ENCODE peak calls at places on chromosomes 4 and X, in five cellular contexts. K is breast epithelium, Q is IMR-90, Z is keratinocyte, X is NT2/D1. E is an unnamed sample. For H3K4me1, the result is how much of the 10 kb centered on the place peaks cover.

GRCh38 chrX:8424941-8425340 is 39.7 kb upstream of the VCX3B start:
- DNase-seq in K (no peak), Q (no peak), Z (no peak), X (no peak), E (no peak)

GRCh38 chrX:16966745-16967144 is 20.3 kb downstream of the REPS2 start:
- DNase-seq in K (no peak), Q (no peak), Z (no peak), X (no peak), E (no peak)

GRCh38 chr4:132955146-132955545 is 193.9 kb upstream of the PCDH10 start:
- DNase-seq in K (no peak), Q (no peak), Z (no peak), X (no peak), E (no peak)

GRCh38 chr4:85210353-85210752 is 243.9 kb upstream of the WDFY3 start:
- DNase-seq in K (no peak), Q (no peak), Z (peak), X (no peak), E (no peak)

GRCh38 chr4:43816107-43816506 is 632.5 kb downstream of the KCTD8 start:
- DNase-seq in K (no peak), Q (no peak), Z (no peak), X (no peak), E (no peak)

GRCh38 chr4:70833701-70834100 is 6.0 kb downstream of the GRSF1 start:
- DNase-seq in K (no peak), Q (peak), Z (no peak), X (no peak), E (no peak)

GRCh38 chr4:89212666-89213381 is 94.8 kb downstream of the GPRIN3 start:
- DNase-seq in K (no peak), Q (peak), Z (no peak), X (no peak), E (no peak)

GRCh38 chrX:2538016-2538415 is 37.2 kb upstream of the DHRSX start:
- DNase-seq in K (no peak), Q (no peak), Z (no peak), X (no peak), E (no peak)

GRCh38 chr4:10171055-10171454 is 54.5 kb upstream of the WDR1 start:
- DNase-seq in K (no peak), Q (no peak), Z (no peak), X (no peak), E (no peak)

GRCh38 chrX:136725446-136726104 is 55.2 kb downstream of the ARHGEF6 start:
- DNase-seq in K (no peak), Q (peak), Z (no peak), X (no peak), E (no peak)

GRCh38 chr4:56240554-56241190 is 146.6 kb downstream of the AASDH start:
- DNase-seq in K (no peak), Q (no peak), Z (no peak), X (no peak), E (no peak)

GRCh38 chr4:41358626-41359025 is 101.9 kb downstream of the UCHL1 start:
- DNase-seq in K (no peak), Q (no peak), Z (no peak), X (no peak), E (no peak)

GRCh38 chr4:110195561-110196205 is 2.7 kb downstream of the ELOVL6 start:
- DNase-seq in K (no peak), Q (peak), Z (peak), X (no peak), E (no peak)

GRCh38 chr4:2040391-2041233 is 18.5 kb upstream of the NAT8L start:
- DNase-seq in K (no peak), Q (no peak), Z (no peak), X (no peak), E (no peak)

GRCh38 chr4:74032064-74032463 is 6.4 kb downstream of the CXCL3 start:
- DNase-seq in K (no peak), Q (peak), Z (no peak), X (no peak), E (no peak)

GRCh38 chr4:15729910-15730533 is 27.2 kb downstream of the BST1 start:
- DNase-seq in K (no peak), Q (peak), Z (no peak), X (peak), E (no peak)

GRCh38 chrX:13764765-13765164 is 30.2 kb downstream of the OFD1 start:
- DNase-seq in K (no peak), Q (no peak), Z (no peak), X (no peak), E (no peak)

GRCh38 chr4:82677327-82677726 is 115.5 kb upstream of the TMEM150C start:
- DNase-seq in K (peak), Q (no peak), Z (no peak), X (no peak), E (no peak)

GRCh38 chr4:126957555-126958440 is 675.0 kb upstream of the INTU start:
- DNase-seq in K (no peak), Q (peak), Z (no peak), X (no peak), E (no peak)

GRCh38 chr4:16530688-16531635 is 304.7 kb upstream of the TAPT1 start:
- DNase-seq in K (no peak), Q (peak), Z (no peak), X (no peak), E (no peak)

GRCh38 chrX:13518126-13518525 is 51.3 kb upstream of the EGFL6 start:
- DNase-seq in K (no peak), Q (no peak), Z (no peak), X (no peak), E (no peak)

GRCh38 chr4:113368056-113368455 is 318.6 kb downstream of the ANK2 start:
- DNase-seq in K (no peak), Q (peak), Z (no peak), X (no peak), E (no peak)

GRCh38 chr4:177681902-177682301 is 239.7 kb upstream of the AGA start:
- DNase-seq in K (no peak), Q (peak), Z (no peak), X (no peak), E (no peak)

GRCh38 chr4:157115613-157116340 is 39.8 kb downstream of the GLRB start:
- DNase-seq in K (no peak), Q (peak), Z (peak), X (no peak), E (no peak)

GRCh38 chr4:164768516-164768915 is 14.6 kb downstream of the SMIM31 start:
- DNase-seq in K (no peak), Q (peak), Z (no peak), X (no peak), E (no peak)

GRCh38 chrX:17373337-17373736 is 1.7 kb upstream of the NHS start:
- DNase-seq in K (no peak), Q (no peak), Z (no peak), X (no peak), E (no peak)

GRCh38 chr4:159484049-159484448 is 381.2 kb downstream of the RAPGEF2 start:
- DNase-seq in K (no peak), Q (no peak), Z (no peak), X (no peak), E (no peak)

GRCh38 chr4:40811886-40812857 is 62.4 kb downstream of the NSUN7 start:
- DNase-seq in K (no peak), Q (peak), Z (no peak), X (no peak), E (no peak)

GRCh38 chr4:2827071-2827873 is 16.4 kb upstream of the ADD1 start:
- DNase-seq in K (peak), Q (no peak), Z (no peak), X (no peak), E (no peak)

GRCh38 chr4:15003441-15003890 is 1.2 kb downstream of the CPEB2 start:
- DNase-seq in K (peak), Q (peak), Z (no peak), X (no peak), E (no peak)

GRCh38 chrX:8289523-8289922 is 118.5 kb upstream of the VCX2 start:
- DNase-seq in K (no peak), Q (no peak), Z (no peak), X (no peak), E (no peak)

DNA sequence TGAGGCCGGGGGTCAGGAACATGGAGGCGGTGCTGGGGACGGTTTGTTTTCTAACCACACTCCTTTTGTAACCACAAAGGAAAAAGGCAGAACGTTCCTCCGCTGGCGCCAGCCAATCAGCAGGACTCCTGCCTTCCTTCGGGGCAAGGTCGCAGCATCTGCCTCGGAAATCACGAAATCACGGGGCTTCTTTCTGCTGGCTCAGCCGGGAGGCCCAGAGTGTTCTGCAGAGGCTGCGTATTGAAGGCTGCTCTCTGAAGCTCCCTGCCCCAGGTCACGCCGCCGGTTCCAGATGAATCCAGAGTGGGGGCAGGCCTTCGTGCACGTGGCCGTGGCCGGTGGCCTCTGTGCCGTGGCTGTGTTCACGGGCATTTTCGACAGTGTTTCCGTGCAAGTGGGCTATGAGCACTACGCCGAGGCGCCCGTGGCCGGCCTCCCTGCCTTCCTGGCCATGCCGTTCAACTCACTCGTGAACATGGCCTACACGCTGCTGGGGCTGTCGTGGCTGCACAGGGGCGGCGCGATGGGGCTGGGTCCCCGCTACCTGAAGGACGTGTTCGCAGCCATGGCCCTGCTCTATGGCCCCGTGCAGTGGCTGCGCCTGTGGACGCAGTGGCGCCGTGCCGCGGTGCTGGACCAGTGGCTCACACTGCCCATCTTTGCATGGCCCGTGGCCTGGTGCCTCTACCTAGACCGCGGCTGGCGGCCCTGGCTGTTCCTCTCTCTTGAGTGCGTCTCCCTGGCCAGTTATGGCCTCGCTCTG is 9.4 kb downstream of the TMEM187 start:
- DNase-seq in K (no peak), Q (no peak), Z (no peak), X (no peak), E (no peak)
- H3K4me1 ChIP-seq in K (under half), Q (under half), Z (under half), X (under half), E (under half)

GRCh38 chrX:100319716-100320115 is 90.4 kb downstream of the PCDH19 start:
- DNase-seq in K (no peak), Q (no peak), Z (no peak), X (no peak), E (no peak)
- H3K4me1 ChIP-seq in K (under half), Q (under half), Z (under half), X (under half), E (under half)

GRCh38 chr4:153612878-153613277 is 71.2 kb upstream of the TLR2 start:
- DNase-seq in K (no peak), Q (no peak), Z (no peak), X (no peak), E (no peak)

GRCh38 chr4:153611679-153612078 is 72.4 kb upstream of the TLR2 start:
- DNase-seq in K (no peak), Q (peak), Z (no peak), X (no peak), E (no peak)

GRCh38 chr4:153616005-153616555 is 68.0 kb upstream of the TLR2 start:
- DNase-seq in K (no peak), Q (no peak), Z (no peak), X (no peak), E (no peak)

DNA sequence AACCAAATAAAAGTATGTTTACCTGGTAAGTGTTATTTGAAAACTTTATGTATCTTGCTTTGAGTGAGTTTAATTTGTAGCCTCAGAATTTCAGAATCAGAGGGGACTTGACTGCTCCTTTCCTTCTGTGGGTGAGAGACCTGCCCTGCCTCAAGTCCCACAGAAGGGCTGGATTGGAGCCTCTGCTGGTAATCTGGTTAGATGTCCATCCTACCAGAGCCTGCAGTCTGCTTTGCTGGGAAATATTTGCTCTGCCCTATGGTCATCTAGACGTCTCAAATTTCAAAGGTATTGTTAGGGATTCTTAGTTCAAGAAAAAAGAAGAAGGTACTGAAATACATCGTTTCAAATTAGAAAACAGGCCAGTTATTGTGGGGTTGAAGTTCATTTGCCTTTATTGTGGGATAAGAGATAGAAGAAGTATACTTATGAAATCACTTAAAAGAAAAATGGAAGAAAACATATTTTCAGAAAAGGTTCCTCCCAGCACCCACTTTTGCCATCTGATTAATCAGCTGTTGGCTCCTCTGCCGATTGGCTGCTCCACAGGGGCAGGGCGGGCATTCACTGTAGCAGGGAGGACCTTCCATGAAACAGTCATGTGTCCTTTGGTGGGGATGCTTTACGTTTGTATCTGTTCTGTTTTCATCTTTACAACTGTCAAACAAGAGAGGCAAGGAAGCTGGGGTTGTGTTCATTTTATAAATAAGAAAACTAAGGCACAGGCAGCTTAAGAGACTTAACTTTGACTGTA is 73.3 kb upstream of the TLR2 start:
- DNase-seq in K (no peak), Q (no peak), Z (no peak), X (no peak), E (no peak)
- H3K4me1 ChIP-seq in K (under half), Q (under half), Z (under half), X (under half), E (under half)

GRCh38 chrX:100645106-100645505 is 1.1 kb downstream of the SRPX2 start:
- DNase-seq in K (no peak), Q (no peak), Z (no peak), X (no peak), E (no peak)
- H3K4me1 ChIP-seq in K (under half), Q (under half), Z (under half), X (under half), E (under half)

GRCh38 chrX:1506916-1507315 is 30.1 kb downstream of the P2RY8 start:
- DNase-seq in K (no peak), Q (no peak), Z (no peak), X (no peak), E (no peak)
- H3K4me1 ChIP-seq in K (under half), Q (under half), Z (under half), X (under half), E (under half)

GRCh38 chr4:627347-627746 is 2.0 kb downstream of the PDE6B start:
- DNase-seq in K (peak), Q (no peak), Z (no peak), X (no peak), E (no peak)

GRCh38 chr4:624705-625590 is at the start of gene PDE6B:
- DNase-seq in K (no peak), Q (no peak), Z (no peak), X (peak), E (no peak)

GRCh38 chr4:626201-627091 is 1.1 kb downstream of the PDE6B start:
- DNase-seq in K (peak), Q (no peak), Z (no peak), X (no peak), E (no peak)

GRCh38 chr4:623914-624626 is 1.3 kb upstream of the PDE6B start:
- DNase-seq in K (no peak), Q (no peak), Z (no peak), X (no peak), E (no peak)

DNA sequence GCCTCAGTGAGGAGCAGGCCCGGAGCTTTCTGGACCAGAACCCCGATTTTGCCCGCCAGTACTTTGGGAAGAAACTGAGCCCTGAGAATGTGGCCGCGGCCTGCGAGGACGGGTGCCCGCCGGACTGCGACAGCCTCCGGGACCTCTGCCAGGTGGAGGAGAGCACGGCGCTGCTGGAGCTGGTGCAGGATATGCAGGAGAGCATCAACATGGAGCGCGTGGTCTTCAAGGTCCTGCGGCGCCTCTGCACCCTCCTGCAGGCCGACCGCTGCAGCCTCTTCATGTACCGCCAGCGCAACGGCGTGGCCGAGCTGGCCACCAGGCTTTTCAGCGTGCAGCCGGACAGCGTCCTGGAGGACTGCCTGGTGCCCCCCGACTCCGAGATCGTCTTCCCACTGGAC is 258 bp downstream of the PDE6B start:
- DNase-seq in K (no peak), Q (no peak), Z (no peak), X (no peak), E (no peak)
- H3K4me1 ChIP-seq in K (under half), Q (under half), Z (under half), X (under half), E (under half)

DNA sequence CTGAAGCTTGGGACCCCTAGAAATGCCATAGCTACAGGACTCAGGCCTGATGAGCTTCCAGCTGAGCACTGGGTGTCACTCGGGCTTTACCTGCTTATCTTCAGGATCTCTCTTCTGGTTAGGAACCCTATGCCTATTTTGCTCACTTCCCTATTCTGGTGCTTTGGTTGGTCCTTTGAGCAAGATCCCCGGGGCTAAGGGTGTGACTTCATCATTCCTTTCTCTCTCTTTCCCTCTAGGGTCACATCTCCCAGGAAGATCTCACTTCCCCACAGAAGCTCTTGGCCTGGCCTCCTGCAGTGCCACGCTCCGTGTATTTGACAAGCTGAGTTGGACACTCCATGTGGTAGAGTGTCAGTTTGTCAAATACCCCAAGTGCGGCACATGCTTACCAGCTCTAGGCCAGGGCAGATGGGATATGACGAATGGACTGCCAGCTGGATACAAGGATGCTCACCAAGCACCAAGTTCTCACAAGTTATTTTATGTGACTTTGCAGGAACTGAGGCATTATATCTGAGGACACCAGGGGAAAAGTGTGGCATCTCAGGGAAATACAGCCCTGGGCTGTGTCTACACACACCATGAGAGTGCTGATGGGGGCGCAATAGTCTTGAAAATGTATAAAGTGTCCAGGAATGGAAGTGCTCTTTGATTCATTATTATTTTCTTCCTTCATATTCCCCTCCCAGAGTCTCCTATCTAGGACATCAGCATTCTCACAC is 21.1 kb downstream of the VSIG4 start:
- DNase-seq in K (no peak), Q (no peak), Z (no peak), X (no peak), E (no peak)
- H3K4me1 ChIP-seq in K (under half), Q (under half), Z (under half), X (under half), E (under half)

E was measured in esophagus squamous epithelium.